ENCODE peak calls at places on chromosomes 4 and X, in six cellular contexts. One of them, this sample, is unnamed.

GRCh38 chrX:27309406-27309805 is 153.7 kb downstream of the PPP4R3C start:
- DNase-seq in DMS79: no peak
- DNase-seq in adipocyte: no peak
- DNase-seq in activated T-helper 1 cell treated with Interleukin-2 at 50 U/mL for 16 hours: no peak
- DNase-seq in T-cell: no peak
- DNase-seq in hepatocyte: no peak
- DNase-seq in this sample: no peak

GRCh38 chrX:50971390-50971789 is 60.9 kb downstream of the BMP15 start:
- DNase-seq in DMS79: no peak
- DNase-seq in adipocyte: peak; percentile 18
- DNase-seq in activated T-helper 1 cell treated with Interleukin-2 at 50 U/mL for 16 hours: no peak
- DNase-seq in T-cell: no peak
- DNase-seq in hepatocyte: no peak
- DNase-seq in this sample: no peak

GRCh38 chr4:3307891-3308575 is 15.2 kb downstream of the RGS12 start:
- DNase-seq in DMS79: no peak
- DNase-seq in adipocyte: no peak
- DNase-seq in activated T-helper 1 cell treated with Interleukin-2 at 50 U/mL for 16 hours: no peak
- DNase-seq in T-cell: no peak
- DNase-seq in hepatocyte: no peak
- DNase-seq in this sample: no peak

GRCh38 chr4:155419266-155419665 is 42.5 kb upstream of the MAP9 start:
- DNase-seq in DMS79: no peak
- DNase-seq in adipocyte: peak; percentile 31
- DNase-seq in activated T-helper 1 cell treated with Interleukin-2 at 50 U/mL for 16 hours: no peak
- DNase-seq in T-cell: no peak
- DNase-seq in hepatocyte: no peak
- DNase-seq in this sample: no peak

GRCh38 chrX:123803331-123803983 is 56.4 kb upstream of the XIAP start:
- DNase-seq in DMS79: peak; percentile 76
- DNase-seq in adipocyte: peak; percentile 66
- DNase-seq in activated T-helper 1 cell treated with Interleukin-2 at 50 U/mL for 16 hours: no peak
- DNase-seq in T-cell: peak; percentile 18
- DNase-seq in hepatocyte: peak; percentile 69
- DNase-seq in this sample: peak; percentile 74

GRCh38 chr4:37999000-37999745 is 39.0 kb downstream of the PTTG2 start:
- DNase-seq in DMS79: no peak
- DNase-seq in adipocyte: no peak
- DNase-seq in activated T-helper 1 cell treated with Interleukin-2 at 50 U/mL for 16 hours: no peak
- DNase-seq in T-cell: peak; percentile 26
- DNase-seq in hepatocyte: peak; percentile 25
- DNase-seq in this sample: no peak

GRCh38 chr4:43325220-43325967 is 432.9 kb downstream of the GRXCR1 start:
- DNase-seq in DMS79: no peak
- DNase-seq in adipocyte: no peak
- DNase-seq in activated T-helper 1 cell treated with Interleukin-2 at 50 U/mL for 16 hours: no peak
- DNase-seq in T-cell: no peak
- DNase-seq in hepatocyte: no peak
- DNase-seq in this sample: peak; percentile 49

GRCh38 chr4:124415206-124415605 is 297.3 kb downstream of the ANKRD50 start:
- DNase-seq in DMS79: no peak
- DNase-seq in adipocyte: peak; percentile 37
- DNase-seq in activated T-helper 1 cell treated with Interleukin-2 at 50 U/mL for 16 hours: no peak
- DNase-seq in T-cell: no peak
- DNase-seq in hepatocyte: no peak
- DNase-seq in this sample: no peak

GRCh38 chr4:6308890-6309643 is 39.4 kb downstream of the WFS1 start:
- DNase-seq in DMS79: no peak
- DNase-seq in adipocyte: peak; percentile 18
- DNase-seq in activated T-helper 1 cell treated with Interleukin-2 at 50 U/mL for 16 hours: no peak
- DNase-seq in T-cell: no peak
- DNase-seq in hepatocyte: peak; percentile 71
- DNase-seq in this sample: no peak

GRCh38 chr4:148056879-148057278 is 325.0 kb downstream of the ARHGAP10 start:
- DNase-seq in DMS79: no peak
- DNase-seq in adipocyte: peak; percentile 41
- DNase-seq in activated T-helper 1 cell treated with Interleukin-2 at 50 U/mL for 16 hours: peak; percentile 33
- DNase-seq in T-cell: peak; percentile 42
- DNase-seq in hepatocyte: no peak
- DNase-seq in this sample: peak; percentile 97

GRCh38 chrX:49754238-49754857 is 58.6 kb upstream of the PAGE1 start:
- DNase-seq in DMS79: no peak
- DNase-seq in adipocyte: peak; percentile 3
- DNase-seq in activated T-helper 1 cell treated with Interleukin-2 at 50 U/mL for 16 hours: peak; percentile 1
- DNase-seq in T-cell: peak; percentile 44
- DNase-seq in hepatocyte: peak; percentile 71
- DNase-seq in this sample: peak; percentile 31

GRCh38 chr4:55069248-55069647 is 56.1 kb downstream of the KDR start:
- DNase-seq in DMS79: no peak
- DNase-seq in adipocyte: no peak
- DNase-seq in activated T-helper 1 cell treated with Interleukin-2 at 50 U/mL for 16 hours: no peak
- DNase-seq in T-cell: no peak
- DNase-seq in hepatocyte: peak; percentile 34
- DNase-seq in this sample: peak; percentile 88

GRCh38 chr4:1851160-1851559 is 4.8 kb downstream of the LETM1 start:
- DNase-seq in DMS79: no peak
- DNase-seq in adipocyte: no peak
- DNase-seq in activated T-helper 1 cell treated with Interleukin-2 at 50 U/mL for 16 hours: no peak
- DNase-seq in T-cell: no peak
- DNase-seq in hepatocyte: no peak
- DNase-seq in this sample: no peak

GRCh38 chrX:119728487-119728886 is 29.9 kb upstream of the SOWAHD start:
- DNase-seq in DMS79: no peak
- DNase-seq in adipocyte: no peak
- DNase-seq in activated T-helper 1 cell treated with Interleukin-2 at 50 U/mL for 16 hours: no peak
- DNase-seq in T-cell: no peak
- DNase-seq in hepatocyte: peak; percentile 16
- DNase-seq in this sample: no peak

GRCh38 chr4:84879651-84880200 is 86.8 kb downstream of the WDFY3 start:
- DNase-seq in DMS79: no peak
- DNase-seq in adipocyte: peak; percentile 50
- DNase-seq in activated T-helper 1 cell treated with Interleukin-2 at 50 U/mL for 16 hours: no peak
- DNase-seq in T-cell: no peak
- DNase-seq in hepatocyte: no peak
- DNase-seq in this sample: no peak

GRCh38 chrX:133948895-133949294 is 36.5 kb downstream of the GPC3 start:
- DNase-seq in DMS79: no peak
- DNase-seq in adipocyte: no peak
- DNase-seq in activated T-helper 1 cell treated with Interleukin-2 at 50 U/mL for 16 hours: no peak
- DNase-seq in T-cell: no peak
- DNase-seq in hepatocyte: no peak
- DNase-seq in this sample: no peak

GRCh38 chr4:173051697-173052096 is 116.9 kb upstream of the GALNT7 start:
- DNase-seq in DMS79: no peak
- DNase-seq in adipocyte: no peak
- DNase-seq in activated T-helper 1 cell treated with Interleukin-2 at 50 U/mL for 16 hours: no peak
- DNase-seq in T-cell: no peak
- DNase-seq in hepatocyte: no peak
- DNase-seq in this sample: no peak

GRCh38 chrX:118360429-118361125 is 14.7 kb downstream of the WDR44 start:
- DNase-seq in DMS79: no peak
- DNase-seq in adipocyte: no peak
- DNase-seq in activated T-helper 1 cell treated with Interleukin-2 at 50 U/mL for 16 hours: no peak
- DNase-seq in T-cell: no peak
- DNase-seq in hepatocyte: no peak
- DNase-seq in this sample: no peak

GRCh38 chrX:68724531-68725020 is 77.1 kb downstream of the STARD8 start:
- DNase-seq in DMS79: no peak
- DNase-seq in adipocyte: no peak
- DNase-seq in activated T-helper 1 cell treated with Interleukin-2 at 50 U/mL for 16 hours: no peak
- DNase-seq in T-cell: no peak
- DNase-seq in hepatocyte: no peak
- DNase-seq in this sample: no peak

GRCh38 chr4:189787216-189788031 is 153.2 kb upstream of the FRG1 start:
- DNase-seq in DMS79: no peak
- DNase-seq in adipocyte: no peak
- DNase-seq in activated T-helper 1 cell treated with Interleukin-2 at 50 U/mL for 16 hours: no peak
- DNase-seq in T-cell: no peak
- DNase-seq in hepatocyte: no peak
- DNase-seq in this sample: no peak

GRCh38 chr4:173242466-173243250 is 74.0 kb downstream of the GALNT7 start:
- DNase-seq in DMS79: no peak
- DNase-seq in adipocyte: no peak
- DNase-seq in activated T-helper 1 cell treated with Interleukin-2 at 50 U/mL for 16 hours: no peak
- DNase-seq in T-cell: no peak
- DNase-seq in hepatocyte: no peak
- DNase-seq in this sample: no peak

GRCh38 chr4:8732092-8732491 is 139.5 kb downstream of the CPZ start:
- DNase-seq in DMS79: no peak
- DNase-seq in adipocyte: no peak
- DNase-seq in activated T-helper 1 cell treated with Interleukin-2 at 50 U/mL for 16 hours: no peak
- DNase-seq in T-cell: no peak
- DNase-seq in hepatocyte: no peak
- DNase-seq in this sample: no peak

GRCh38 chr4:24477919-24478318 is 106.4 kb downstream of the DHX15 start:
- DNase-seq in DMS79: no peak
- DNase-seq in adipocyte: peak; percentile 31
- DNase-seq in activated T-helper 1 cell treated with Interleukin-2 at 50 U/mL for 16 hours: no peak
- DNase-seq in T-cell: no peak
- DNase-seq in hepatocyte: peak; percentile 67
- DNase-seq in this sample: no peak

GRCh38 chrX:78199851-78200250 is 60.4 kb upstream of the TAF9B start:
- DNase-seq in DMS79: no peak
- DNase-seq in adipocyte: peak; percentile 9
- DNase-seq in activated T-helper 1 cell treated with Interleukin-2 at 50 U/mL for 16 hours: no peak
- DNase-seq in T-cell: no peak
- DNase-seq in hepatocyte: peak; percentile 16
- DNase-seq in this sample: peak; percentile 57

GRCh38 chr4:152880263-152880662 is 55.9 kb upstream of the FHDC1 start:
- DNase-seq in DMS79: no peak
- DNase-seq in adipocyte: no peak
- DNase-seq in activated T-helper 1 cell treated with Interleukin-2 at 50 U/mL for 16 hours: no peak
- DNase-seq in T-cell: no peak
- DNase-seq in hepatocyte: no peak
- DNase-seq in this sample: no peak

GRCh38 chrX:9682456-9682855 is 83.2 kb downstream of the GPR143 start:
- DNase-seq in DMS79: no peak
- DNase-seq in adipocyte: peak; percentile 48
- DNase-seq in activated T-helper 1 cell treated with Interleukin-2 at 50 U/mL for 16 hours: no peak
- DNase-seq in T-cell: no peak
- DNase-seq in hepatocyte: peak; percentile 42
- DNase-seq in this sample: no peak

GRCh38 chr4:138085956-138086355 is 156.2 kb downstream of the SLC7A11 start:
- DNase-seq in DMS79: no peak
- DNase-seq in adipocyte: no peak
- DNase-seq in activated T-helper 1 cell treated with Interleukin-2 at 50 U/mL for 16 hours: no peak
- DNase-seq in T-cell: no peak
- DNase-seq in hepatocyte: no peak
- DNase-seq in this sample: no peak

GRCh38 chrX:3712080-3712869 is 1.2 kb downstream of the PRKX start:
- DNase-seq in DMS79: no peak
- DNase-seq in adipocyte: peak; percentile 17
- DNase-seq in activated T-helper 1 cell treated with Interleukin-2 at 50 U/mL for 16 hours: no peak
- DNase-seq in T-cell: no peak
- DNase-seq in hepatocyte: peak; percentile 21
- DNase-seq in this sample: peak; percentile 16

GRCh38 chr4:114383721-114384120 is 214.9 kb upstream of the UGT8 start:
- DNase-seq in DMS79: no peak
- DNase-seq in adipocyte: peak; percentile 81
- DNase-seq in activated T-helper 1 cell treated with Interleukin-2 at 50 U/mL for 16 hours: no peak
- DNase-seq in T-cell: no peak
- DNase-seq in hepatocyte: no peak
- DNase-seq in this sample: no peak

GRCh38 chr4:83334425-83335241 is at the start of gene HPSE:
- DNase-seq in DMS79: peak; percentile 61
- DNase-seq in adipocyte: peak; percentile 80
- DNase-seq in activated T-helper 1 cell treated with Interleukin-2 at 50 U/mL for 16 hours: peak; percentile 52
- DNase-seq in T-cell: peak; percentile 67
- DNase-seq in hepatocyte: peak; percentile 74
- DNase-seq in this sample: peak; percentile 77

GRCh38 chrX:47992669-47993068 is 11.1 kb downstream of the ZNF182 start:
- DNase-seq in DMS79: no peak
- DNase-seq in adipocyte: no peak
- DNase-seq in activated T-helper 1 cell treated with Interleukin-2 at 50 U/mL for 16 hours: no peak
- DNase-seq in T-cell: no peak
- DNase-seq in hepatocyte: no peak
- DNase-seq in this sample: no peak

GRCh38 chrX:149830192-149830873 is 48.6 kb downstream of the MAGEA9 start:
- DNase-seq in DMS79: no peak
- DNase-seq in adipocyte: peak; percentile 60
- DNase-seq in activated T-helper 1 cell treated with Interleukin-2 at 50 U/mL for 16 hours: no peak
- DNase-seq in T-cell: peak; percentile 32
- DNase-seq in hepatocyte: peak; percentile 33
- DNase-seq in this sample: no peak

GRCh38 chr4:44660396-44660795 is 9.0 kb upstream of the YIPF7 start:
- DNase-seq in DMS79: no peak
- DNase-seq in adipocyte: no peak
- DNase-seq in activated T-helper 1 cell treated with Interleukin-2 at 50 U/mL for 16 hours: no peak
- DNase-seq in T-cell: no peak
- DNase-seq in hepatocyte: no peak
- DNase-seq in this sample: no peak

GRCh38 chr4:40173470-40173875 is 23.4 kb upstream of the RHOH start:
- DNase-seq in DMS79: no peak
- DNase-seq in adipocyte: no peak
- DNase-seq in activated T-helper 1 cell treated with Interleukin-2 at 50 U/mL for 16 hours: no peak
- DNase-seq in T-cell: no peak
- DNase-seq in hepatocyte: no peak
- DNase-seq in this sample: no peak

GRCh38 chrX:7146026-7146702 is 1.3 kb upstream of the STS start:
- DNase-seq in DMS79: no peak
- DNase-seq in adipocyte: no peak
- DNase-seq in activated T-helper 1 cell treated with Interleukin-2 at 50 U/mL for 16 hours: no peak
- DNase-seq in T-cell: no peak
- DNase-seq in hepatocyte: no peak
- DNase-seq in this sample: no peak

GRCh38 chr4:72302981-72303704 is 265.9 kb downstream of the ADAMTS3 start:
- DNase-seq in DMS79: no peak
- DNase-seq in adipocyte: peak; percentile 66
- DNase-seq in activated T-helper 1 cell treated with Interleukin-2 at 50 U/mL for 16 hours: peak; percentile 9
- DNase-seq in T-cell: peak; percentile 25
- DNase-seq in hepatocyte: peak; percentile 50
- DNase-seq in this sample: peak; percentile 47

GRCh38 chrX:19344207-19344534 is 444 bp downstream of the PDHA1 start:
- DNase-seq in DMS79: no peak
- DNase-seq in adipocyte: peak; percentile 57
- DNase-seq in activated T-helper 1 cell treated with Interleukin-2 at 50 U/mL for 16 hours: no peak
- DNase-seq in T-cell: no peak
- DNase-seq in hepatocyte: no peak
- DNase-seq in this sample: peak; percentile 0

GRCh38 chrX:133593531-133593930 is 178.2 kb upstream of the GPC4 start:
- DNase-seq in DMS79: no peak
- DNase-seq in adipocyte: no peak
- DNase-seq in activated T-helper 1 cell treated with Interleukin-2 at 50 U/mL for 16 hours: no peak
- DNase-seq in T-cell: no peak
- DNase-seq in hepatocyte: no peak
- DNase-seq in this sample: no peak

GRCh38 chr4:123304151-123305021 is 92.2 kb upstream of the SPRY1 start:
- DNase-seq in DMS79: peak; percentile 85
- DNase-seq in adipocyte: no peak
- DNase-seq in activated T-helper 1 cell treated with Interleukin-2 at 50 U/mL for 16 hours: no peak
- DNase-seq in T-cell: no peak
- DNase-seq in hepatocyte: no peak
- DNase-seq in this sample: no peak

This sample was measured in Kasumi-1.